ENCODE peak calls at places on chromosomes 7 and 10, in four cellular contexts. S is adrenal gland, J is HCT116, T is WERI-Rb-1. D is an unnamed sample. For H3K27me3, the result is how much of the 10 kb centered on the place peaks cover.

GRCh38 chr10:122780391-122780790 is 65.3 kb downstream of the CUZD1 start:
- DNase-seq in S (no peak), J (no peak), T (no peak), D (no peak)

GRCh38 chr7:23299770-23300300 is 696 bp downstream of the MALSU1 start:
- DNase-seq in S (no peak), J (no peak), T (peak), D (no peak)

GRCh38 chr7:69445549-69445948 is 152.7 kb upstream of the AUTS2 start:
- DNase-seq in S (no peak), J (no peak), T (no peak), D (no peak)

GRCh38 chr7:142441074-142441403 is 183.2 kb upstream of the PRSS58 start:
- DNase-seq in S (no peak), J (no peak), T (no peak), D (no peak)

GRCh38 chr7:135210818-135211178 is 528 bp downstream of the WDR91 start:
- DNase-seq in S (peak), J (no peak), T (no peak), D (no peak)

GRCh38 chr10:104088239-104088638 is 2.6 kb upstream of the COL17A1 start:
- DNase-seq in S (no peak), J (no peak), T (no peak), D (no peak)

GRCh38 chr7:107029764-107030286 is 14.7 kb upstream of the PRKAR2B start:
- DNase-seq in S (no peak), J (no peak), T (no peak), D (no peak)

GRCh38 chr10:108653466-108653865 is 1269.8 kb downstream of the XPNPEP1 start:
- DNase-seq in S (no peak), J (no peak), T (no peak), D (no peak)

GRCh38 chr10:10644317-10645111 is 373.2 kb upstream of the CELF2 start:
- DNase-seq in S (peak), J (no peak), T (no peak), D (no peak)

GRCh38 chr7:44154703-44155102 is 13.6 kb upstream of the MYL7 start:
- DNase-seq in S (no peak), J (no peak), T (no peak), D (no peak)

GRCh38 chr10:33066558-33067236 is 108.7 kb upstream of the ITGB1 start:
- DNase-seq in S (peak), J (no peak), T (no peak), D (no peak)

GRCh38 chr10:102413053-102413705 is 5.4 kb downstream of the PSD start:
- DNase-seq in S (no peak), J (no peak), T (peak), D (no peak)

GRCh38 chr10:70807566-70807965 is 8.2 kb upstream of the SGPL1 start:
- DNase-seq in S (no peak), J (no peak), T (no peak), D (no peak)

GRCh38 chr10:49321021-49321420 is 22.1 kb downstream of the C10orf71 start:
- DNase-seq in S (no peak), J (no peak), T (no peak), D (no peak)

GRCh38 chr10:62084434-62084833 is 182.9 kb downstream of the ARID5B start:
- DNase-seq in S (no peak), J (no peak), T (no peak), D (no peak)

GRCh38 chr7:116802144-116802747 is 60.1 kb upstream of the CAPZA2 start:
- DNase-seq in S (no peak), J (no peak), T (no peak), D (no peak)

GRCh38 chr10:132735341-132735775 is 50.6 kb downstream of the NKX6-2 start:
- DNase-seq in S (peak), J (no peak), T (no peak), D (no peak)

GRCh38 chr7:80224416-80224815 is 89.8 kb downstream of the GNAI1 start:
- DNase-seq in S (no peak), J (no peak), T (no peak), D (no peak)

GRCh38 chr10:129344956-129345355 is 122.1 kb upstream of the MGMT start:
- DNase-seq in S (no peak), J (no peak), T (no peak), D (no peak)

GRCh38 chr7:53070883-53071282 is 35.5 kb downstream of the POM121L12 start:
- DNase-seq in S (no peak), J (no peak), T (no peak), D (no peak)

GRCh38 chr10:119441151-119441821 is 101.2 kb downstream of the RGS10 start:
- DNase-seq in S (peak), J (no peak), T (no peak), D (no peak)

GRCh38 chr10:70462349-70462984 is 16.1 kb upstream of the PALD1 start:
- DNase-seq in S (peak), J (peak), T (no peak), D (no peak)

GRCh38 chr7:43198016-43198415 is 85.6 kb downstream of the HECW1 start:
- DNase-seq in S (no peak), J (no peak), T (no peak), D (no peak)

GRCh38 chr10:12799746-12800145 is 201.8 kb downstream of the CCDC3 start:
- DNase-seq in S (no peak), J (no peak), T (no peak), D (no peak)

GRCh38 chr7:74606101-74606908 is 51.2 kb upstream of the GTF2I start:
- DNase-seq in S (peak), J (no peak), T (peak), D (no peak)

GRCh38 chr7:137242616-137243015 is 100.9 kb downstream of the PTN start:
- DNase-seq in S (no peak), J (no peak), T (no peak), D (no peak)

GRCh38 chr10:79353000-79353406 is 5.7 kb downstream of the PPIF start:
- DNase-seq in S (peak), J (no peak), T (no peak), D (no peak)

GRCh38 chr7:158864507-158864820 is 8.1 kb downstream of the DYNC2I1 start:
- DNase-seq in S (no peak), J (no peak), T (no peak), D (no peak)

GRCh38 chr10:86661161-86662025 is 6.9 kb upstream of the LDB3 start:
- DNase-seq in S (peak), J (no peak), T (no peak), D (no peak)

GRCh38 chr10:69786791-69787190 is 14.9 kb upstream of the COL13A1 start:
- DNase-seq in S (no peak), J (no peak), T (no peak), D (no peak)

DNA sequence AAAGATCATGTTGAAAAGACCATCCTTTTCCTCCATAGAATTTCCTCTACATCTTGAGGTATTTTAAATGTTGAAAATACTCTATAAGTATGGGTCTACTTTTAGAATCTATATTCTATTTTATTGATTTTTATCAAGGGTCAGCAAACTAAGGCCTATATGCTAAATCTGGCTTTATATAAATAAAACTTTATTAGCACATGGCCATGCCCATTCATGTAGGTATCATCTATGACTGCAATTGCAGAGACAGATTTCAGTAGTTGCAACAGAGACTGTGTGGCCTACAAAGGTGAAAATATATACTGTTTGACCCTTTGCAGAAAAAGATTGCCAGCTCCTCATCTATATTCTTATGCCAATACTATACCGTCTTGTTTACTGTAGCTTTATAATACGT is 72.7 kb downstream of the TAX1BP1 start:
- DNase-seq in S (no peak), J (no peak), T (no peak), D (no peak)
- H3K27me3 ChIP-seq in S (under half), J (under half), T (under half), D (under half)

GRCh38 chr10:117790621-117791020 is 248.1 kb downstream of the EMX2 start:
- DNase-seq in S (no peak), J (no peak), T (no peak), D (no peak)

GRCh38 chr10:117790177-117790576 is 247.6 kb downstream of the EMX2 start:
- DNase-seq in S (no peak), J (no peak), T (no peak), D (no peak)

GRCh38 chr10:117788911-117789310 is 246.4 kb downstream of the EMX2 start:
- DNase-seq in S (no peak), J (no peak), T (no peak), D (peak)

GRCh38 chr10:117796394-117796793 is 250.3 kb downstream of the RAB11FIP2 start:
- DNase-seq in S (no peak), J (no peak), T (no peak), D (no peak)

GRCh38 chr10:117792214-117792613 is 249.7 kb downstream of the EMX2 start:
- DNase-seq in S (no peak), J (no peak), T (no peak), D (no peak)
- H3K27me3 ChIP-seq in S (under half), J (half or more), T (under half), D (under half)

DNA sequence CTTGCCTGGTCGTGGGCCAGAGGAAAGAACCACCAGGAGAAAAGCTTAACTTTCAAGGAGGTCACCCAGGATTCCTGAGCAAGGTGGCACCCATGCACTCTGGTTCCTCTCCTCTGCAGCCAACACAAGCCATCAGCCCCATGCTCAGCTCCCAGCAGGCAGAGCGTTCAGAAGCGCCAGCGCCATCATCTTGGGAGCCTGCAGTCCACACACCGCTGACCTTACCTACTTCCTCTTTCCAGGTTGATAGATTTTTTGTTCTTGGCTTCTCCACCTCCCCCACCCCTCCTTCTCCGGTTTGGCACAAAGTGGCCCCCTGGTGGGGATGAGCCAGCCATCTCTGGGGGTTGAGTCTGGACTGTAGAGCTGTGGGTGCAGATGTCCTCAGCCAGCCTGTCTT is 1.7 kb upstream of the WDR86 start:
- DNase-seq in S (no peak), J (no peak), T (no peak), D (no peak)
- H3K27me3 ChIP-seq in S (under half), J (under half), T (under half), D (half or more)

DNA sequence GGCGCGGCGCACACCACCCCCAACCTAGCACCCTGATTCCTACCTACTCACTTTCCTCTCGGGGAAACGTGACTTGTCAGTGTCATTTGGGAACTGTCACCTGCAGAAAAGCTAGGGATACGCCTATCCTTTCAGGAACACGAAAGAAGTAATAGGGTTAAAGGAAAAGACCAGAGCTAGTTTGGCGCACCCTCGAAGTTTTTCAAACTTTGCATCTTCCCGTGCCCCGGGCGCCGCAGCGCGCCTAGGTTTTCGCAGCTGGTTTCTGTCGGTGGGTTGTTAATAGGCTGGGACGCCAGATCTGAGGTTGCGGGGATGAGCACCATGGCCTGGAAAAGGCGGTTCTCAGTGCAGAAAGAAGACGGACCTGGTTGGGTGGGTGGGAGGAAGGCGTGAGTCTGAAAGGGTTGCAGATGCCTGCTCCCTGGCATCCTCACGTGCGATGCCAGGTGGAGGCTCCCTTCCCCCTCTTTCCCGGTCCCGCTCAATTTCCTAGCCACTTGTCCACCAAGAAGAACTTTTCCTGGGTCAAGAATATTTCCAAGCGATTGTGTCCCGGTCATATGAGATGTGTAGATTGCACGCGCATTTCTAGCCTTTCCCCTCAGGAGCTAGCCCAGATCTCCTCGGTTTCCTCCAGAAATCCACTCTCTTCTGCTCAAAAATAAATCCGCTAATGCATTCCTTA is 618 bp upstream of the MEOX2 start:
- DNase-seq in S (no peak), J (no peak), T (no peak), D (no peak)
- H3K27me3 ChIP-seq in S (under half), J (under half), T (under half), D (under half)

GRCh38 chr7:3943265-3943664 is 642.2 kb downstream of the SDK1 start:
- DNase-seq in S (no peak), J (no peak), T (no peak), D (no peak)

GRCh38 chr7:3931843-3932242 is 630.8 kb downstream of the SDK1 start:
- DNase-seq in S (no peak), J (no peak), T (no peak), D (no peak)

GRCh38 chr7:3937146-3937545 is 636.1 kb downstream of the SDK1 start:
- DNase-seq in S (peak), J (no peak), T (no peak), D (no peak)

GRCh38 chr7:3942778-3943177 is 641.7 kb downstream of the SDK1 start:
- DNase-seq in S (no peak), J (no peak), T (no peak), D (no peak)

GRCh38 chr7:3937564-3937963 is 636.5 kb downstream of the SDK1 start:
- DNase-seq in S (peak), J (no peak), T (no peak), D (no peak)
- H3K27me3 ChIP-seq in S (under half), J (under half), T (under half), D (under half)

GRCh38 chr7:12572941-12573340 is 2.4 kb downstream of the SCIN start:
- DNase-seq in S (no peak), J (no peak), T (no peak), D (no peak)

GRCh38 chr7:12570148-12570528 is 382 bp upstream of the SCIN start:
- DNase-seq in S (no peak), J (no peak), T (no peak), D (no peak)

GRCh38 chr7:12571691-12572090 is 1.2 kb downstream of the SCIN start:
- DNase-seq in S (no peak), J (no peak), T (no peak), D (no peak)

GRCh38 chr7:12569673-12570072 is 847 bp upstream of the SCIN start:
- DNase-seq in S (no peak), J (no peak), T (no peak), D (no peak)

GRCh38 chr7:12570529-12571461 is at the start of gene SCIN:
- DNase-seq in S (no peak), J (no peak), T (no peak), D (no peak)
- H3K27me3 ChIP-seq in S (under half), J (under half), T (under half), D (under half)